ENCODE peak calls at places on chromosomes 6 and 20, in five cellular contexts. F is IMR-90, Q is mesendoderm, Y is neuronal stem cell, L is H1. J is an unnamed sample.

GRCh38 chr6:87636313-87636712 is 46.4 kb downstream of the ORC3 start:
- DNase-seq in F (no peak), Q (no peak), Y (no peak), L (no peak), J (no peak)

GRCh38 chr20:19758888-19759331 is 852 bp downstream of the RIN2 start:
- DNase-seq in F (no peak), Q (peak), Y (peak), L (peak), J (peak)

GRCh38 chr6:160238786-160239751 is 19.6 kb downstream of the SLC22A2 start:
- DNase-seq in F (no peak), Q (peak), Y (no peak), L (peak), J (peak)

GRCh38 chr20:25288291-25289181 is 40.7 kb downstream of the PYGB start:
- DNase-seq in F (no peak), Q (no peak), Y (no peak), L (no peak), J (no peak)

GRCh38 chr6:156618600-156619205 is 158.5 kb upstream of the ARID1B start:
- DNase-seq in F (no peak), Q (peak), Y (peak), L (peak), J (no peak)

GRCh38 chr20:5660346-5660745 is 89.9 kb upstream of the SHLD1 start:
- DNase-seq in F (peak), Q (no peak), Y (no peak), L (no peak), J (no peak)

GRCh38 chr6:37103169-37104039 is 66.5 kb upstream of the PIM1 start:
- DNase-seq in F (no peak), Q (peak), Y (no peak), L (no peak), J (peak)

GRCh38 chr6:111589366-111589765 is 16.3 kb downstream of the TRAF3IP2 start:
- DNase-seq in F (peak), Q (no peak), Y (no peak), L (no peak), J (peak)

GRCh38 chr6:139271056-139271455 is 20.7 kb downstream of the TXLNB start:
- DNase-seq in F (peak), Q (no peak), Y (no peak), L (no peak), J (peak)

GRCh38 chr6:7050911-7051779 is 56.6 kb upstream of the RREB1 start:
- DNase-seq in F (peak), Q (peak), Y (peak), L (peak), J (peak)

GRCh38 chr20:46791722-46792416 is 82.4 kb downstream of the SLC2A10 start:
- DNase-seq in F (no peak), Q (peak), Y (no peak), L (no peak), J (no peak)

GRCh38 chr6:48111143-48111506 is at the start of gene PTCHD4:
- DNase-seq in F (peak), Q (peak), Y (no peak), L (no peak), J (peak)

GRCh38 chr20:50071039-50071888 is 41.7 kb downstream of the UBE2V1 start:
- DNase-seq in F (peak), Q (peak), Y (peak), L (peak), J (peak)

GRCh38 chr6:86822747-86823146 is 114.6 kb upstream of the HTR1E start:
- DNase-seq in F (no peak), Q (no peak), Y (no peak), L (no peak), J (no peak)

GRCh38 chr6:52503853-52504777 is 72.7 kb downstream of the TRAM2 start:
- DNase-seq in F (peak), Q (peak), Y (no peak), L (no peak), J (peak)

GRCh38 chr6:42010185-42010872 is 40.0 kb upstream of the TAF8 start:
- DNase-seq in F (no peak), Q (peak), Y (no peak), L (no peak), J (peak)

GRCh38 chr20:64065973-64066341 is 3.0 kb downstream of the TCEA2 start:
- DNase-seq in F (peak), Q (peak), Y (no peak), L (no peak), J (no peak)

GRCh38 chr20:49028684-49029083 is 17.4 kb upstream of the CSE1L start:
- DNase-seq in F (peak), Q (peak), Y (no peak), L (no peak), J (peak)

GRCh38 chr20:9204979-9205378 is 136.1 kb downstream of the PLCB4 start:
- DNase-seq in F (no peak), Q (no peak), Y (no peak), L (no peak), J (no peak)

GRCh38 chr6:56448056-56448455 is 194.6 kb downstream of the DST start:
- DNase-seq in F (no peak), Q (no peak), Y (no peak), L (no peak), J (no peak)

GRCh38 chr6:3151705-3152104 is 5.6 kb downstream of the TUBB2A start:
- DNase-seq in F (no peak), Q (no peak), Y (no peak), L (no peak), J (peak)

GRCh38 chr20:38355161-38356012 is 9.1 kb downstream of the LBP start:
- DNase-seq in F (no peak), Q (no peak), Y (no peak), L (no peak), J (no peak)

GRCh38 chr6:13404115-13404891 is 76.0 kb upstream of the TBC1D7 start:
- DNase-seq in F (peak), Q (no peak), Y (no peak), L (no peak), J (no peak)

GRCh38 chr6:70563540-70563939 is 3.2 kb upstream of the SDHAF4 start:
- DNase-seq in F (peak), Q (no peak), Y (no peak), L (no peak), J (peak)

GRCh38 chr6:70566751-70567382 is at the start of gene SDHAF4:
- DNase-seq in F (peak), Q (peak), Y (peak), L (peak), J (peak)
- H4K8ac ChIP-seq in F (peak), Q (peak), Y (peak), L (peak), J (peak)

DNA sequence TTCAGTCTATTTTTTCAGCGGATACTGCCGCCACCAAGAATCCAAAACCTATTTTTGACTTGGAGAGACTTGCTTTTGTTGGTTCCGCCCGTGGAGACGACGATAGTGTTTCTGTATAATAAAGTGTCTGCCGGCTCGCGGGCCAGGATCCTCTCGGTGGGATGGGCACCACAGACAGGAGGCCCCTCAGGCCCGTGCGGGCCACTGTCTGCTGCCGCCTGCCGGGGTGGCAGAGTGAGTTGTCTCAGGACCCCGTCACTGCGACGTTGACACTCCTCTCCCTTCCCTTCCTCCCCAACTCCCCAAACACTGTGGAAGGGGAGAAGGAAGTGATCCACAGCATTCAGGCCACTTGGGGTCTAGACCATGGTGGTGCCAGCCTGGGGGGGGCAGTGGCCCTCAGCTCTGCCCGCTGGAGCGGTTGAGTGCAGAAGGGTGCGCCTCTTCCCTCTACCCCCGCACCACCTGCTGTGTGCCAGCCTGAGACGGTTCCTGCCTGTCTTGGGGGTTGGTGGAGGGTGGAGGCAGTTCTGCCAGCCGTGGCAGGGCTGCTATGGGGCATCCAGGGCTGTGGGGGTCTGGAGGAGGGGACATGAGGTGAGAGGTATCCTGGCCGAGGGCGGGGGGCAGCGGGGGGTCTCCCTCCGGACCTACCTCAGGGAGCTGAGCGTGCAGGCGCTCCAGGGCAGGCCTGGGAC is 17.5 kb downstream of the RBM38 start:
- DNase-seq in F (no peak), Q (no peak), Y (no peak), L (no peak), J (no peak)
- H3K4me3 ChIP-seq in F (no peak), Q (no peak), Y (no peak), L (no peak), J (peak)

GRCh38 chr6:53696351-53696750 is 30.8 kb upstream of the KLHL31 start:
- DNase-seq in F (no peak), Q (peak), Y (no peak), L (no peak), J (no peak)
- H4K8ac ChIP-seq in F (no peak), Q (no peak), Y (no peak), L (no peak), J (no peak)

GRCh38 chr20:62405108-62405980 is 1.7 kb downstream of the CABLES2 start:
- DNase-seq in F (peak), Q (peak), Y (no peak), L (no peak), J (peak)

GRCh38 chr20:62406635-62407176 is 379 bp downstream of the CABLES2 start:
- DNase-seq in F (no peak), Q (no peak), Y (no peak), L (no peak), J (no peak)

GRCh38 chr20:62407221-62407992 is at the start of gene CABLES2:
- DNase-seq in F (peak), Q (peak), Y (peak), L (peak), J (peak)

GRCh38 chr20:62404761-62405107 is 2.4 kb downstream of the CABLES2 start:
- DNase-seq in F (no peak), Q (no peak), Y (no peak), L (no peak), J (no peak)

GRCh38 chr20:62405981-62406513 is 1.0 kb downstream of the CABLES2 start:
- DNase-seq in F (no peak), Q (no peak), Y (no peak), L (no peak), J (no peak)
- H3K4me3 ChIP-seq in F (no peak), Q (no peak), Y (no peak), L (peak), J (no peak)

GRCh38 chr6:133715270-133715669 is 173.6 kb upstream of the TCF21 start:
- DNase-seq in F (no peak), Q (no peak), Y (no peak), L (no peak), J (no peak)

GRCh38 chr6:133705731-133706130 is 183.2 kb upstream of the TCF21 start:
- DNase-seq in F (peak), Q (no peak), Y (no peak), L (no peak), J (no peak)

GRCh38 chr6:133707456-133707855 is 181.5 kb upstream of the TCF21 start:
- DNase-seq in F (peak), Q (no peak), Y (no peak), L (no peak), J (no peak)

GRCh38 chr6:133705071-133705470 is 183.8 kb upstream of the TCF21 start:
- DNase-seq in F (peak), Q (no peak), Y (no peak), L (no peak), J (no peak)

GRCh38 chr6:133710826-133711225 is 178.1 kb upstream of the TCF21 start:
- DNase-seq in F (no peak), Q (no peak), Y (no peak), L (no peak), J (no peak)
- H4K8ac ChIP-seq in F (no peak), Q (no peak), Y (no peak), L (no peak), J (no peak)

DNA sequence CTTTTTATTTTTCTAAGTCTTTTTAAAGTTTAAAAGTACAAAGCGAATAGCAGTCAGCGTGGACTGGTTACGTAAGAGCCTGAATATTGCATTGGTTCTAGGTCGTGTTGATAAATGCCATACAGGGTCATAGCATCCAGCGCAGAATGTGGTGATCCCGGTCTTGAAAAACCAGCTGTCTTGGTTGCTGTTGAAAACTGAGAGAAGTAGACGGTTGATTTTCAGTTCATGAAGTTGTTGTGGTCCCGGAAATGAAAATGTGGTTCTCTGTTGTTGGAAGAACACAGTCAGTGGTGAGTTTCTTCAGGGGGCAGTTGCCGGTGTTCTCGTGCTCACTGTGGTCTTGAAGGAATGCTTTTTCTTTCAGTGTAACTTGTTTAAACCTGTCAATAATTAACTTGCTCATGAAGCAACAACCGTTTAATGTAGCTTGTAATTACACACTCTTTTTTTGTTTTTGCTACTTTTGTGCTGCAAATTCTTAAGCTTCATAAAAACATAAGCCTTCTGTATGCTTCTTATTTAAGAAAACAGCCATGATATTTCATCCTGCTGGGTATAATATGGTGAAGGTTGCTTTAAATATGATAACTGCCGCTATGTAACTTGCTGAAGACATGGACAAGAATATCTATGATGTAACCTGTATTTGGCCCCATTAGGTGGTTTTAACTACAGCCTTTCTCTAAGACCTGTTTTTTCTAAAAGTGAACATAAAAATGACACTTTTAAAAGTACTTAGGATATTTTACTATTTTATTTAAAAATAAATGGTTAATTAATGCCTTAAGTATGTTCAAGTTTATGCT is 64.8 kb upstream of the KIF25 start:
- DNase-seq in F (no peak), Q (no peak), Y (no peak), L (no peak), J (peak)
- H3K4me3 ChIP-seq in F (no peak), Q (no peak), Y (no peak), L (no peak), J (no peak)

J was measured in trophoblast cell.